ENCODE peak calls at places on chromosome 1, in ten cellular contexts. I is lung, Z is A549, T is uterus, N is IMR-90, D is neural progenitor cell, U is transverse colon, G is AG04449, O is pancreas, M is Panc1. S is an unnamed sample.
A peak's percentile ranks its signal among the peaks of the same experiment; 100 is the strongest.

GRCh38 chr1:31786366-31787060 is 22.4 kb upstream of the ADGRB2 start:
- DNase-seq in I (no peak), Z (no peak), T (no peak), N (no peak), D (no peak), U (no peak), G (no peak), O (peak; percentile 49), M (no peak), S (no peak)

GRCh38 chr1:145960468-145961108 is 2.8 kb upstream of the LIX1L start:
- DNase-seq in I (peak; percentile 65), Z (peak; percentile 67), T (peak; percentile 84), N (peak; percentile 51), D (peak; percentile 90), U (peak; percentile 77), G (no peak), O (peak; percentile 86), M (no peak), S (no peak)

GRCh38 chr1:211935448-211935970 is 99.8 kb downstream of the INTS7 start:
- DNase-seq in I (no peak), Z (no peak), T (no peak), N (no peak), D (no peak), U (no peak), G (no peak), O (no peak), M (no peak), S (no peak)

GRCh38 chr1:167791281-167792209 is 69.8 kb downstream of the MPZL1 start:
- DNase-seq in I (peak; percentile 58), Z (peak; percentile 12), T (peak; percentile 89), N (peak; percentile 99), D (peak; percentile 56), U (peak; percentile 36), G (peak; percentile 99), O (no peak), M (no peak), S (no peak)

GRCh38 chr1:81208441-81208840 is 592.3 kb upstream of the ADGRL2 start:
- DNase-seq in I (peak; percentile 44), Z (no peak), T (no peak), N (no peak), D (no peak), U (no peak), G (no peak), O (no peak), M (no peak), S (no peak)

GRCh38 chr1:182340233-182341058 is 51.1 kb downstream of the GLUL start:
- DNase-seq in I (no peak), Z (no peak), T (peak; percentile 35), N (no peak), D (no peak), U (no peak), G (no peak), O (no peak), M (no peak), S (no peak)

GRCh38 chr1:182925661-182926060 is 27.3 kb downstream of the SHCBP1L start:
- DNase-seq in I (no peak), Z (no peak), T (no peak), N (no peak), D (no peak), U (no peak), G (no peak), O (no peak), M (no peak), S (no peak)

GRCh38 chr1:203713125-203713524 is 51.9 kb upstream of the LAX1 start:
- DNase-seq in I (no peak), Z (no peak), T (no peak), N (no peak), D (no peak), U (no peak), G (no peak), O (no peak), M (no peak), S (no peak)

GRCh38 chr1:203672354-203672753 is 45.7 kb downstream of the ATP2B4 start:
- DNase-seq in I (no peak), Z (no peak), T (peak; percentile 75), N (peak; percentile 88), D (peak; percentile 28), U (peak; percentile 46), G (no peak), O (peak; percentile 68), M (no peak), S (no peak)

GRCh38 chr1:223226271-223226670 is 83.2 kb upstream of the TLR5 start:
- DNase-seq in I (no peak), Z (no peak), T (no peak), N (no peak), D (no peak), U (no peak), G (no peak), O (no peak), M (no peak), S (no peak)

GRCh38 chr1:94542088-94542671 is 621 bp upstream of the F3 start:
- DNase-seq in I (peak; percentile 35), Z (no peak), T (peak; percentile 62), N (peak; percentile 83), D (peak; percentile 43), U (peak; percentile 55), G (no peak), O (peak; percentile 70), M (no peak), S (no peak)

GRCh38 chr1:40709802-40710278 is 18.3 kb downstream of the NFYC start:
- DNase-seq in I (no peak), Z (no peak), T (no peak), N (no peak), D (no peak), U (no peak), G (no peak), O (no peak), M (no peak), S (no peak)

GRCh38 chr1:40710581-40711315 is 19.2 kb downstream of the NFYC start:
- DNase-seq in I (no peak), Z (no peak), T (no peak), N (no peak), D (peak; percentile 31), U (no peak), G (no peak), O (no peak), M (no peak), S (no peak)

GRCh38 chr1:40709100-40709801 is 17.7 kb downstream of the NFYC start:
- DNase-seq in I (peak; percentile 86), Z (peak; percentile 89), T (peak; percentile 87), N (peak; percentile 97), D (peak; percentile 96), U (peak; percentile 87), G (peak; percentile 80), O (no peak), M (no peak), S (no peak)

GRCh38 chr1:40706626-40707025 is 15.1 kb downstream of the NFYC start:
- DNase-seq in I (no peak), Z (no peak), T (no peak), N (no peak), D (no peak), U (no peak), G (no peak), O (no peak), M (no peak), S (no peak)

DNA sequence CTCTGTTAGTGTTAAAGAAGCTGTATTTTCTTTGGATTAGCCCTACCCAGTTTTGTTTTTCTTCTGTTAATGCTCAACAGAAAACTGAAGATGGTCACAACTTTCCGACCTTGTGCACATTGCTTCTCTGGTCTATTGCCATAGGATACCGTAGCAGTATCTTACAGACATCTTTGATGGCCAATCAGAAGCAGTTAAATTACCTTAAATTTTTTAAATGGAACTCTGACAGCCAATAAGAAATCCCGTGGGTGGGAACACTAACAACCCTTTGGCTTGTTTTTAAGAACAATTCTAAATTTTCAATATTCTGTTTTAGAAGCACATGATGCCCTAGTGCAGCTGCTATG is 17.2 kb downstream of the NFYC start:
- DNase-seq in I (no peak), Z (peak; percentile 68), T (no peak), N (peak; percentile 91), D (peak; percentile 89), U (no peak), G (peak; percentile 42), O (no peak), M (no peak), S (no peak)
- H3K4me3 ChIP-seq in I (no peak overlapping the region), Z (peak overlapping the region; percentile 46), T (peak overlapping the region; percentile 31), N (peak overlapping the region; percentile 74), D (peak overlapping the region; percentile 75), U (peak overlapping the region; percentile 41), G (peak overlapping the region; percentile 68), O (peak overlapping the region; percentile 48), M (peak overlapping the region; percentile 74), S (no peak overlapping the region)

DNA sequence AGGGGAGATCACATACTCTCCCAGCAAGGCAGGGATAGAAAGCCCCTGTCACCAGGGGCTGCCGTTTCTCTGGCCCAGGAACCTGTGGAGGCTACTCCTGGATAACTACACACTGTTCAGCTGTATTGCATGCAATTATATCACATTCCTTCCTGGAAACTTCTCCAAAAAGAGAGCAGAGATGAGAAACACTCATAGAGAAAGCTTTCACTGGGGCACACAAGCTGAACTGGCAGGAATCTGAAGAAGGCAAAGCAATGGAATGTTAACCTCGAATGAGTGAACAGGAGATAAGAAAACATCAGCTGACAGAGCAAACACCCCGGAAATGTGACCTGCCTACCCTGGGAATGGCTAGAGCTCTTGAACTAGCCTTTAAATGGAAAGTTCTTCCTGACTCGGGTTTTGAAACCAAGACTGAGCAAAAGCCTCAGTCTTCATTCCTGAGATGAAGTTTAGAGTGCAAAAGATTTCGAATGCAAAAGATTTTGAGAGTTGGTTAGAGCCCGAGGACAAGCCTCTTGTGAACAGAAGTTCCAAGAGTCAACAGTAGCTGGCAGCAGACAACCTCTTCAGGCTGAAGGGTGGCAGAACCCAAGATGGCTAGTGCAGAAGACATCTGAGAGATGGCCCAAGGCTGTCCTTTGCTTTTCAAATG is 32.3 kb downstream of the CCN1 start:
- DNase-seq in I (peak; percentile 69), Z (peak; percentile 73), T (no peak), N (peak; percentile 94), D (peak; percentile 33), U (no peak), G (peak; percentile 97), O (no peak), M (peak; percentile 71), S (peak; percentile 11)
- TF ChIP-seq CTCF in I (no peak), Z (peak; percentile 55), T (no peak), N (peak; percentile 76), D (peak; percentile 47), U (peak; percentile 28), G (peak; percentile 58), O (peak; percentile 41), M (peak; percentile 95), S (peak; percentile 62)

DNA sequence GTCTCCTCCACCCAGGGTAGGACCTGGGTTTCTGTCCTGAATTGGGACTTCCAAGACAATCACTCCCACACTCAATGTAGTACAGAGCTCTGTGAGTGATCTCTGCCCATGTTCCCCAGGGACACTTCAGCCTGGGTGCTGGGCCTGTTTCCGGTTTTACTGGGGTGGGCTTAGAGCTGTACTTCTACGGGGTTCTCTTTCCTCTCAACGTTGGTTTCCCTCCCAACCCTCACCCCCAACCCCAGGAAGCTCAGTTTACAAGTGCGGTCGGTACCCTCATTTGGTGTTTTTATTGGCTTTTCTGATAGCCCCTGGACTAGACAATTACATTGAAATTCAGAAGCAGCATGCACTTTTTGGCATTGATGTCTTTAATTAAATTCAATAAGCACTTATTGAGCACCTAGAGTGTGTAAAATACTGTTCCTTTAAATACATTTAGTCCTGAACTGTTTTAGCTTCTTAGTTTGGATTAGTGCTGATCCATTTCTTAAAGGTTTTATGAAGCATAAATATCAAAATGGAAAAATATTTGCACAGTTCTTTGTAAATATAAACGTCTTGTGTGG is 541 bp upstream of the XPR1 start:
- DNase-seq in I (no peak), Z (no peak), T (no peak), N (no peak), D (no peak), U (no peak), G (no peak), O (no peak), M (no peak), S (no peak)
- H3K4me3 ChIP-seq in I (no peak overlapping the region), Z (no peak overlapping the region), T (no peak overlapping the region), N (no peak overlapping the region), D (no peak overlapping the region), U (no peak overlapping the region), G (no peak overlapping the region), O (no peak overlapping the region), M (no peak overlapping the region), S (no peak overlapping the region)

GRCh38 chr1:180778782-180779398 is 133.8 kb upstream of the KIAA1614 start:
- DNase-seq in I (no peak), Z (peak; percentile 28), T (no peak), N (no peak), D (peak; percentile 7), U (no peak), G (no peak), O (no peak), M (no peak), S (no peak)
- TF ChIP-seq CTCF in I (no peak), Z (peak; percentile 48), T (no peak), N (peak; percentile 14), D (peak; percentile 56), U (peak; percentile 44), G (no peak), O (no peak), M (peak; percentile 73), S (peak; percentile 71)